ENCODE peak calls at places on chromosomes 1 and 21, in seven cellular contexts. F, U, I, S, R, H and Z are unnamed samples. For H3K4me1, the result is how much of the 10 kb centered on the place peaks cover.

GRCh38 chr1:67575861-67576260 is 109.1 kb upstream of the GADD45A start:
- DNase-seq in F (no peak), U (peak), I (no peak), S (no peak), R (peak), H (peak), Z (no peak)

GRCh38 chr1:198465201-198466144 is 75.0 kb downstream of the ATP6V1G3 start:
- DNase-seq in F (no peak), U (peak), I (peak), S (peak), R (peak), H (peak), Z (no peak)

GRCh38 chr1:158089925-158090675 is 90.6 kb upstream of the CD1D start:
- DNase-seq in F (no peak), U (no peak), I (no peak), S (no peak), R (no peak), H (no peak), Z (no peak)

GRCh38 chr1:211478376-211478775 is 13.6 kb downstream of the RD3 start:
- DNase-seq in F (no peak), U (no peak), I (no peak), S (no peak), R (no peak), H (no peak), Z (no peak)

GRCh38 chr1:109657970-109658369 is 2.1 kb downstream of the GSTM4 start:
- DNase-seq in F (no peak), U (no peak), I (no peak), S (no peak), R (no peak), H (no peak), Z (no peak)

GRCh38 chr1:16300436-16300835 is 51.8 kb downstream of the FBXO42 start:
- DNase-seq in F (no peak), U (no peak), I (no peak), S (no peak), R (peak), H (no peak), Z (no peak)

GRCh38 chr1:19367584-19368041 is 55.5 kb downstream of the SLC66A1 start:
- DNase-seq in F (no peak), U (no peak), I (no peak), S (no peak), R (peak), H (no peak), Z (no peak)

GRCh38 chr21:27475363-27475955 is 508.6 kb upstream of the ADAMTS5 start:
- DNase-seq in F (no peak), U (no peak), I (peak), S (no peak), R (no peak), H (peak), Z (no peak)

GRCh38 chr1:158121604-158122254 is 59.0 kb upstream of the CD1D start:
- DNase-seq in F (no peak), U (peak), I (peak), S (peak), R (peak), H (peak), Z (peak)

GRCh38 chr1:39915499-39916129 is 13.9 kb upstream of the MYCL start:
- DNase-seq in F (no peak), U (no peak), I (no peak), S (no peak), R (no peak), H (no peak), Z (no peak)

GRCh38 chr1:152747831-152748230 is 10.0 kb upstream of the KPRP start:
- DNase-seq in F (no peak), U (no peak), I (no peak), S (no peak), R (no peak), H (no peak), Z (no peak)

GRCh38 chr1:109481646-109482045 is 2.1 kb upstream of the ATXN7L2 start:
- DNase-seq in F (no peak), U (no peak), I (no peak), S (no peak), R (no peak), H (no peak), Z (no peak)

GRCh38 chr1:155003227-155003765 is 694 bp downstream of the ZBTB7B start:
- DNase-seq in F (no peak), U (no peak), I (peak), S (no peak), R (no peak), H (peak), Z (peak)

GRCh38 chr1:155002479-155003226 is at the start of gene ZBTB7B:
- DNase-seq in F (no peak), U (no peak), I (no peak), S (no peak), R (peak), H (peak), Z (peak)

GRCh38 chr1:155005076-155005971 is 2.7 kb downstream of the ZBTB7B start:
- DNase-seq in F (no peak), U (no peak), I (no peak), S (no peak), R (no peak), H (no peak), Z (no peak)

GRCh38 chr1:155004352-155005075 is 1.9 kb downstream of the ZBTB7B start:
- DNase-seq in F (no peak), U (no peak), I (no peak), S (no peak), R (no peak), H (no peak), Z (peak)

DNA sequence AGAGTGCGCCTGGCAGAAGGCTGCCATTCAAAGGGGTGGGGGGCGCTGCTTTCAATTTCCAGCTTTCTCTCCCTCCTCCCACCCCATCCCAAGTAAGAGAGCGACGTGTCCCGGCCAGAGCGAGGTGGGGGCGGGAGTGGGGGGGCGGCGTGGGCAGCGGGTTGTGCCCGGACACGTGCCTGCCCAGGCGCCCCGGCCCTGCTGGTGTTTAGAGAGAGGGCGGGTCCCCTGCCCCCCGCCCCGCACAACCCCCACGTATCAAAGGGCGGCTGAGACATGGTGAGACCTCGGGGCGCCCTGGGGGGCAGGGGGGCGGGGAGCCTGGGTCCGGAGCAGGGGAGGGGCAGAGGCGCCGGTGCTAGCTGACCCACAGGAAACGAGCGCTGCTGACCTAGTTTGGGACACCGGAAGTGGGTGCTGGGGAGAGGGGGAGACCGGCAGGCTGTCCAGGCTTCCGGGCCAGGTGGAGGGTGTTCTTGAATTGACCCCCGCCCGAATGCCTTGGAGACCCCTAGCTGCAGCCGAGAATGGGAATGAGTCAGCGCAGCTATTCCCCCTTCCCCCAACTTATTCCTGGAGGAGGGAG is 1.3 kb downstream of the ZBTB7B start:
- DNase-seq in F (no peak), U (peak), I (peak), S (no peak), R (no peak), H (peak), Z (peak)
- H3K4me1 ChIP-seq in F (under half), U (under half), I (under half), S (under half), R (under half), H (under half), Z (under half)

GRCh38 chr1:12572506-12572905 is 45.5 kb downstream of the DHRS3 start:
- DNase-seq in F (no peak), U (no peak), I (peak), S (no peak), R (peak), H (no peak), Z (no peak)

GRCh38 chr1:12573015-12573825 is 44.8 kb downstream of the DHRS3 start:
- DNase-seq in F (no peak), U (no peak), I (no peak), S (no peak), R (peak), H (no peak), Z (no peak)

GRCh38 chr1:12567288-12567819 is 50.7 kb downstream of the DHRS3 start:
- DNase-seq in F (no peak), U (no peak), I (no peak), S (no peak), R (no peak), H (no peak), Z (no peak)

GRCh38 chr1:12568009-12568767 is 49.8 kb downstream of the DHRS3 start:
- DNase-seq in F (no peak), U (no peak), I (no peak), S (no peak), R (no peak), H (no peak), Z (no peak)

GRCh38 chr1:12570291-12570690 is 47.7 kb downstream of the DHRS3 start:
- DNase-seq in F (no peak), U (no peak), I (no peak), S (no peak), R (no peak), H (no peak), Z (no peak)
- H2BK5ac ChIP-seq in F (no peak), U (no peak), I (no peak), S (no peak), R (no peak), H (no peak), Z (no peak)

GRCh38 chr1:156894711-156895407 is 1.3 kb downstream of the PEAR1 start:
- DNase-seq in F (no peak), U (peak), I (no peak), S (no peak), R (no peak), H (peak), Z (no peak)
- H3K4me1 ChIP-seq in F (under half), U (under half), I (under half), S (under half), R (under half), H (half or more), Z (under half)

DNA sequence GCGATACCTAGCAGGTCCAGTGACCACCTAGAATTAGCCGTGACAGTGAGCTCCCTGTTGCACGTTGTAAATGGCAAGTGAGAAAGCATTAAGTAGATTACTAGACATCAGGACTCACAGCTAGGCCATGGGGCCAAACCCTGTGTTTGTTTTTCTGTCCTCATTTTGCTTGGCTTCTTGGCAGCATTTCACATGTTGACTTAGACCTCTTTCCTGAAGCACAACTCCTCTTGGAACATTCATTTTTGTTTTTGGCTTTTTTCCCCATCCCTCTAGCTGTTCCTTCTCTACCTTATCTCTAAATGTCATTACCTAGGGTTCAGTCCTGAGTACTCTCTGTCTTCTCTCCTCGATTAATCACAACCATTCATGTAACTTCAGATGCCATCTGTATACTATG is 16.9 kb upstream of the PTPN14 start:
- DNase-seq in F (no peak), U (peak), I (no peak), S (no peak), R (no peak), H (no peak), Z (no peak)
- H2BK5ac ChIP-seq in F (no peak), U (peak), I (no peak), S (no peak), R (no peak), H (no peak), Z (no peak)

DNA sequence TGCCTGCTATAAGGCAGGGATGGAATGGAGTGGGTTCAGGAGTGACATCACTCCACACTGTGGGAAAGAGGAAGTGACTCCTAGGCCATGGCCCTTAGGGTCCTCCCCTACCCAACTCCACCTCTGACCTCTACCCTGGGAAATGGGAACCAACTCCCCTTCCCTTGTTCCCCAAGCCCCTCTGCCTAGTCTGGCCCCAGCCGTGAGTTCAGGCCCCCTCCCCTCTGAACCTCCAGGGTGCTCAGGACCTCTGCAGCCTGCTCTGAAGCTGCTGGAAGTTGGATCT is 3.8 kb upstream of the GUCA2A start:
- DNase-seq in F (no peak), U (no peak), I (no peak), S (no peak), R (no peak), H (no peak), Z (no peak)
- H3K4me1 ChIP-seq in F (under half), U (under half), I (under half), S (under half), R (under half), H (under half), Z (under half)

DNA sequence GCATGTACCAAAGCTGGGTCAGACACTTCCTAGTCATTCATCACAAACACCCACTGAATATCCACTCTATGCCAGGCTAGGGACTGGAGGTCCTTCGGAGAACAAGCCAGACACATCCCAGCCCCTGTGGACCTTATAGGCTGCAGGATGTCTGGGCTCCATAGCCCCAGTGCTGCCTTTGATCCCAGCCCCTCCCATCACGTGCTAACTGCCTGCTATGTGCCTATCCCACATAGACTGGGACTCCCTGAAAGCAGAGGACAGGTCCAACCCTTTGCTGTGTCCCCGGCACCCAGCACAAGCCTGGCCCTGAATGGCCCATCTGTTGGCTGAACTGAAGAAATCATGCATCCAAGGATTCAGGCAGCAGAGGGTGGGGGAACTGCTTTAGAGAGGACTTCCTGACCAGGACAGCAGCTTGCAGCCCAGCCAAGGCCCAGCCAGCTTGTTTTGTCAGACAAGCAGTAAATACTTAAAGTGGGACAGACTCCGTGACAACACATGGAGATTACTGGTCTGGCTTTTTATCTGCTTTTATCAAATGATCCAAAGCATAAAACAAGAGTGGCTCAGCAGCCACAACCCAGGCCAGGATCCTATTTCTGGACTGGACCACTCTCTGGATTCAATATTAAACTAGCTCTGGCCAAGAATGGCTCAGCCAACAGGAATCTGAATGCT is 69.3 kb downstream of the GLIS1 start:
- DNase-seq in F (no peak), U (no peak), I (no peak), S (no peak), R (no peak), H (no peak), Z (no peak)
- H2BK5ac ChIP-seq in F (no peak), U (no peak), I (no peak), S (peak), R (no peak), H (no peak), Z (no peak)

GRCh38 chr1:186492531-186493291 is 31.8 kb upstream of the PDC start:
- DNase-seq in F (no peak), U (no peak), I (no peak), S (no peak), R (peak), H (no peak), Z (no peak)

GRCh38 chr1:186496452-186496851 is 35.5 kb upstream of the PDC start:
- DNase-seq in F (no peak), U (no peak), I (no peak), S (no peak), R (peak), H (no peak), Z (no peak)

GRCh38 chr1:186498071-186498470 is 37.2 kb upstream of the PDC start:
- DNase-seq in F (no peak), U (no peak), I (no peak), S (no peak), R (peak), H (no peak), Z (no peak)

GRCh38 chr1:186497651-186498050 is 36.7 kb upstream of the PDC start:
- DNase-seq in F (no peak), U (no peak), I (no peak), S (no peak), R (no peak), H (no peak), Z (no peak)

GRCh38 chr1:186494832-186495271 is 33.9 kb upstream of the PDC start:
- DNase-seq in F (no peak), U (no peak), I (no peak), S (no peak), R (peak), H (no peak), Z (no peak)
- H3K4me1 ChIP-seq in F (under half), U (under half), I (under half), S (under half), R (under half), H (under half), Z (under half)

DNA sequence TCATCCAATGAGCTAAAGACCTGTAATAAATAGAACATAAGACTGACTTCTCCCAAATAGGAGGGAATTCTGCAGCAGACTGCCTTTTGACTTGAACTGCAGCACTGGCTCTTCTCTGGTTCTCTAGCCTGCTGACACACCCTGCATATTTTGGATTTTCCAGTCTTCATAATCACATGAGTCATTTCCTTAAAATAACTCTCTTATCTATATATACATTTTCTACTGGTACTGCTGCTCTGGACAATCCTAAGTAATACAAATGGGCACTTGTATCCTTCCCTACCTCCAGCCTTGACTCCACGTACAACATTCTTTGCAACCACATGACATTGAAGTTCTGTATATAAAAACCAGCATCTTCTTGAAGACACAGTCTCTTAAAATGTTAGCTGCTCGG is 429.4 kb upstream of the TMPRSS15 start:
- DNase-seq in F (no peak), U (no peak), I (no peak), S (no peak), R (peak), H (peak), Z (no peak)
- H2BK5ac ChIP-seq in F (no peak), U (no peak), I (no peak), S (no peak), R (no peak), H (no peak), Z (no peak)

GRCh38 chr1:27135920-27136551 is 18.9 kb downstream of the SLC9A1 start:
- DNase-seq in F (no peak), U (peak), I (no peak), S (no peak), R (no peak), H (no peak), Z (peak)
- H3K4me1 ChIP-seq in F (under half), U (under half), I (under half), S (under half), R (under half), H (under half), Z (under half)

GRCh38 chr1:99758073-99758511 is 8.3 kb downstream of the FRRS1 start:
- DNase-seq in F (no peak), U (no peak), I (peak), S (no peak), R (no peak), H (no peak), Z (no peak)
- H2BK5ac ChIP-seq in F (no peak), U (no peak), I (no peak), S (no peak), R (no peak), H (no peak), Z (no peak)